ENCODE peak calls at places on chromosome 11, in six cellular contexts. M is IMR-90, S is neuronal stem cell, Q is mesenchymal stem cell, W is H1, T is trophoblast cell. X is an unnamed sample.

GRCh38 chr11:2926611-2927492 is 2.4 kb downstream of the PHLDA2 start:
- DNase-seq in M (no peak), S (no peak), Q (no peak), W (no peak), T (peak; percentile 71), X (no peak)

GRCh38 chr11:97224396-97224795 is 834.6 kb downstream of the JRKL start:
- DNase-seq in M (no peak), S (no peak), Q (no peak), W (no peak), T (no peak), X (no peak)

GRCh38 chr11:110874651-110875050 is 162.4 kb upstream of the ARHGAP20 start:
- DNase-seq in M (no peak), S (no peak), Q (no peak), W (no peak), T (no peak), X (no peak)

GRCh38 chr11:121450424-121450823 is 1.7 kb upstream of the SORL1 start:
- DNase-seq in M (no peak), S (no peak), Q (no peak), W (no peak), T (no peak), X (no peak)

GRCh38 chr11:103927535-103927934 is 108.9 kb upstream of the DDI1 start:
- DNase-seq in M (peak; percentile 58), S (no peak), Q (no peak), W (no peak), T (no peak), X (no peak)

GRCh38 chr11:71247551-71248250 is 4.7 kb downstream of the SHANK2 start:
- DNase-seq in M (no peak), S (no peak), Q (peak; percentile 26), W (no peak), T (no peak), X (peak; percentile 74)

GRCh38 chr11:13028322-13028721 is 19.2 kb downstream of the RASSF10 start:
- DNase-seq in M (no peak), S (no peak), Q (no peak), W (no peak), T (no peak), X (no peak)

GRCh38 chr11:3867209-3868071 is 12.0 kb downstream of the STIM1 start:
- DNase-seq in M (no peak), S (no peak), Q (no peak), W (no peak), T (no peak), X (no peak)

GRCh38 chr11:130979386-130979972 is 63.2 kb upstream of the SNX19 start:
- DNase-seq in M (peak; percentile 61), S (no peak), Q (peak; percentile 34), W (no peak), T (peak; percentile 51), X (no peak)

GRCh38 chr11:16812274-16812673 is 73.8 kb downstream of the C11orf58 start:
- DNase-seq in M (no peak), S (peak; percentile 47), Q (no peak), W (no peak), T (no peak), X (no peak)

GRCh38 chr11:1876361-1877063 is 15.2 kb downstream of the PRR33 start:
- DNase-seq in M (no peak), S (no peak), Q (peak; percentile 63), W (peak; percentile 25), T (peak; percentile 48), X (peak; percentile 77)

GRCh38 chr11:114059278-114059983 is at the start of gene ZBTB16:
- DNase-seq in M (no peak), S (peak; percentile 84), Q (peak; percentile 82), W (peak; percentile 61), T (no peak), X (peak; percentile 92)

GRCh38 chr11:61707574-61707973 is 27.4 kb downstream of the DAGLA start:
- DNase-seq in M (no peak), S (no peak), Q (no peak), W (no peak), T (no peak), X (no peak)

GRCh38 chr11:63510360-63511130 is 4.7 kb downstream of the LGALS12 start:
- DNase-seq in M (no peak), S (no peak), Q (no peak), W (no peak), T (no peak), X (no peak)

GRCh38 chr11:12611352-12611751 is 62.9 kb upstream of the TEAD1 start:
- DNase-seq in M (no peak), S (no peak), Q (no peak), W (no peak), T (no peak), X (no peak)

GRCh38 chr11:106491751-106492150 is 414.3 kb downstream of the AASDHPPT start:
- DNase-seq in M (no peak), S (no peak), Q (no peak), W (no peak), T (no peak), X (no peak)

GRCh38 chr11:25038131-25038530 is 541.3 kb downstream of the LUZP2 start:
- DNase-seq in M (no peak), S (no peak), Q (no peak), W (no peak), T (peak; percentile 56), X (no peak)

GRCh38 chr11:2302844-2303626 is 1.2 kb downstream of the TSPAN32 start:
- DNase-seq in M (no peak), S (no peak), Q (no peak), W (no peak), T (no peak), X (peak; percentile 11)

GRCh38 chr11:76880314-76880713 is 19.6 kb downstream of the ACER3 start:
- DNase-seq in M (no peak), S (no peak), Q (no peak), W (no peak), T (no peak), X (no peak)

GRCh38 chr11:41879186-41879738 is 419.8 kb upstream of the LRRC4C start:
- DNase-seq in M (no peak), S (no peak), Q (peak; percentile 35), W (no peak), T (peak; percentile 8), X (no peak)

GRCh38 chr11:27848423-27848822 is 148.2 kb upstream of the BDNF start:
- DNase-seq in M (no peak), S (no peak), Q (no peak), W (no peak), T (no peak), X (no peak)

GRCh38 chr11:58286249-58286648 is 18.2 kb upstream of the OR10W1 start:
- DNase-seq in M (peak; percentile 60), S (peak; percentile 5), Q (peak; percentile 5), W (no peak), T (peak; percentile 67), X (peak; percentile 32)

GRCh38 chr11:129779342-129779741 is 36.3 kb upstream of the TMEM45B start:
- DNase-seq in M (no peak), S (no peak), Q (no peak), W (no peak), T (peak; percentile 39), X (no peak)

GRCh38 chr11:61516675-61517516 is 8.3 kb downstream of the LRRC10B start:
- DNase-seq in M (no peak), S (peak; percentile 74), Q (peak; percentile 50), W (no peak), T (peak; percentile 47), X (peak; percentile 77)

GRCh38 chr11:102457865-102458264 is 5.3 kb upstream of the TMEM123 start:
- DNase-seq in M (no peak), S (no peak), Q (no peak), W (no peak), T (no peak), X (no peak)

GRCh38 chr11:6633422-6634408 is 14.5 kb upstream of the TPP1 start:
- DNase-seq in M (no peak), S (no peak), Q (no peak), W (no peak), T (no peak), X (no peak)

GRCh38 chr11:110299006-110299785 is 2.8 kb upstream of the RDX start:
- DNase-seq in M (no peak), S (no peak), Q (no peak), W (no peak), T (peak; percentile 96), X (no peak)

GRCh38 chr11:19820100-19820499 is 107.5 kb downstream of the NAV2 start:
- DNase-seq in M (peak; percentile 29), S (no peak), Q (peak; percentile 43), W (no peak), T (no peak), X (no peak)

GRCh38 chr11:106668147-106668546 is 350.1 kb downstream of the GUCY1A2 start:
- DNase-seq in M (peak; percentile 71), S (no peak), Q (peak; percentile 13), W (no peak), T (no peak), X (no peak)

GRCh38 chr11:57321388-57321995 is 3.3 kb downstream of the TNKS1BP1 start:
- DNase-seq in M (no peak), S (no peak), Q (no peak), W (no peak), T (no peak), X (no peak)

GRCh38 chr11:55920537-55920936 is 6.2 kb upstream of the OR5W2 start:
- DNase-seq in M (no peak), S (no peak), Q (no peak), W (no peak), T (no peak), X (no peak)

GRCh38 chr11:127806486-127806885 is 780.9 kb downstream of the ETS1 start:
- DNase-seq in M (no peak), S (no peak), Q (no peak), W (no peak), T (no peak), X (no peak)
- H2BK120ac ChIP-seq in M (no peak overlapping the region), S (no peak overlapping the region), Q (no peak overlapping the region), W (no peak overlapping the region), T (no peak overlapping the region), X (no peak overlapping the region)

GRCh38 chr11:65316979-65317786 is 2.5 kb downstream of the CDC42EP2 start:
- DNase-seq in M (peak; percentile 84), S (no peak), Q (peak; percentile 62), W (no peak), T (peak; percentile 28), X (peak; percentile 81)
- H3K4ac ChIP-seq in M (peak overlapping the region; percentile 87), S (no peak overlapping the region), Q (no peak overlapping the region), W (peak overlapping the region; percentile 24), T (peak overlapping the region; percentile 17), X (no peak overlapping the region)

GRCh38 chr11:34826384-34826726 is 89.8 kb downstream of the APIP start:
- DNase-seq in M (no peak), S (no peak), Q (no peak), W (no peak), T (no peak), X (no peak)

GRCh38 chr11:34824425-34824824 is 91.8 kb downstream of the APIP start:
- DNase-seq in M (no peak), S (no peak), Q (no peak), W (no peak), T (no peak), X (no peak)

GRCh38 chr11:34827239-34827638 is 88.9 kb downstream of the APIP start:
- DNase-seq in M (no peak), S (no peak), Q (no peak), W (no peak), T (no peak), X (no peak)

GRCh38 chr11:34825315-34825669 is 90.9 kb downstream of the APIP start:
- DNase-seq in M (no peak), S (no peak), Q (no peak), W (no peak), T (no peak), X (no peak)

GRCh38 chr11:34825670-34826383 is 90.4 kb downstream of the APIP start:
- DNase-seq in M (no peak), S (no peak), Q (no peak), W (no peak), T (no peak), X (no peak)
- H3K14ac ChIP-seq in M (no peak overlapping the region), S (no peak overlapping the region), Q (no peak overlapping the region), W (no peak overlapping the region), T (no peak overlapping the region), X (no peak overlapping the region)

GRCh38 chr11:69444381-69445130 is 36.9 kb upstream of the LINC01488 start:
- DNase-seq in M (peak; percentile 93), S (no peak), Q (peak; percentile 98), W (no peak), T (peak; percentile 92), X (peak; percentile 83)
- H2BK120ac ChIP-seq in M (peak overlapping the region; percentile 84), S (peak overlapping the region; percentile 49), Q (peak overlapping the region; percentile 94), W (peak overlapping the region; percentile 75), T (peak overlapping the region; percentile 29), X (no peak overlapping the region)